ENCODE peak calls at places on chromosomes 11 and 22, in four cellular contexts. E is spleen, N is heart left ventricle, T is GM23338. C is an unnamed sample.

GRCh38 chr11:118087933-118088332 is 1.2 kb upstream of the SMIM35 start:
- DNase-seq in E (no peak), N (no peak), T (no peak), C (no peak)

GRCh38 chr11:87338046-87338639 is 300.4 kb downstream of the TMEM135 start:
- DNase-seq in T (no peak), N (no peak), E (no peak), C (no peak)

GRCh38 chr11:117837070-117837776 is 12.7 kb upstream of the FXYD2 start:
- DNase-seq in T (no peak), E (peak), N (no peak), C (no peak)

GRCh38 chr11:11502303-11502828 is 119.4 kb downstream of the GALNT18 start:
- DNase-seq in E (no peak), N (no peak), T (no peak), C (no peak)

GRCh38 chr11:124798991-124799383 is 1.2 kb downstream of the MSANTD2 start:
- DNase-seq in N (no peak), E (no peak), T (peak), C (peak)

GRCh38 chr11:32586576-32587190 is 3.1 kb downstream of the EIF3M start:
- DNase-seq in N (no peak), T (peak), E (no peak), C (no peak)

GRCh38 chr22:35344956-35345690 is 35.8 kb upstream of the HMOX1 start:
- DNase-seq in E (no peak), T (no peak), N (no peak), C (no peak)

GRCh38 chr11:11979487-11980117 is 28.8 kb downstream of the DKK3 start:
- DNase-seq in T (no peak), N (peak), E (no peak), C (no peak)

GRCh38 chr11:32087602-32088001 is 3.3 kb upstream of the RCN1 start:
- DNase-seq in N (no peak), E (no peak), T (no peak), C (no peak)

GRCh38 chr11:78406568-78407196 is 10.9 kb downstream of the GAB2 start:
- DNase-seq in E (no peak), N (no peak), T (no peak), C (no peak)

GRCh38 chr22:49555526-49555925 is 272.1 kb downstream of the BRD1 start:
- DNase-seq in E (peak), T (no peak), N (no peak), C (no peak)

GRCh38 chr11:57459112-57460016 is 964 bp upstream of the RTN4RL2 start:
- DNase-seq in N (no peak), T (peak), E (peak), C (no peak)

GRCh38 chr22:19524170-19525115 is at the start of gene CLDN5:
- DNase-seq in E (peak), T (peak), N (peak), C (no peak)
- H3K4me3 ChIP-seq in E (peak), T (peak), N (peak), C (peak)

DNA sequence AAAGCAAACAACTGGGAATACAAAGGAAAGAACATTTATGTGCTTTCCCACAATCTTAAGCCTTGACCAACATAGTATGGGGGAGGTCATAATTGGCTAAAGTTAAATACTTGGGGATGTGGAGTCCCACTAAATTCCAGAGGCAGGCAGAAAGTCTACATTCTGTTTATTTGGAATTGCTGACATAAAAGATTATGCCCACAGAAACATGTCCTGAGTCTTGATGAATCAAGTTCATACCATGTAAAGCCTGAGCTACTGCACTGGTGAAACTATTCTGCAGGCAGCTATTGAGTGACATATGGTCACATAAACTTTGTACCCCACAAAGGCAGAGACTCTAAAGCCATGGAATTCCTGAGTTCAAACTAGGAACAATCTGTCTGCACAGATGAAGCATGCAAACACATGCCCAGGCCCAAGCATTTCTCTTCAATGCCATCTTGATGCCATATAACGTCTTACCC is 69.9 kb upstream of the CHRM4 start:
- DNase-seq in E (no peak), T (no peak), N (no peak), C (no peak)
- H3K27ac ChIP-seq in E (no peak), T (no peak), N (no peak), C (no peak)

DNA sequence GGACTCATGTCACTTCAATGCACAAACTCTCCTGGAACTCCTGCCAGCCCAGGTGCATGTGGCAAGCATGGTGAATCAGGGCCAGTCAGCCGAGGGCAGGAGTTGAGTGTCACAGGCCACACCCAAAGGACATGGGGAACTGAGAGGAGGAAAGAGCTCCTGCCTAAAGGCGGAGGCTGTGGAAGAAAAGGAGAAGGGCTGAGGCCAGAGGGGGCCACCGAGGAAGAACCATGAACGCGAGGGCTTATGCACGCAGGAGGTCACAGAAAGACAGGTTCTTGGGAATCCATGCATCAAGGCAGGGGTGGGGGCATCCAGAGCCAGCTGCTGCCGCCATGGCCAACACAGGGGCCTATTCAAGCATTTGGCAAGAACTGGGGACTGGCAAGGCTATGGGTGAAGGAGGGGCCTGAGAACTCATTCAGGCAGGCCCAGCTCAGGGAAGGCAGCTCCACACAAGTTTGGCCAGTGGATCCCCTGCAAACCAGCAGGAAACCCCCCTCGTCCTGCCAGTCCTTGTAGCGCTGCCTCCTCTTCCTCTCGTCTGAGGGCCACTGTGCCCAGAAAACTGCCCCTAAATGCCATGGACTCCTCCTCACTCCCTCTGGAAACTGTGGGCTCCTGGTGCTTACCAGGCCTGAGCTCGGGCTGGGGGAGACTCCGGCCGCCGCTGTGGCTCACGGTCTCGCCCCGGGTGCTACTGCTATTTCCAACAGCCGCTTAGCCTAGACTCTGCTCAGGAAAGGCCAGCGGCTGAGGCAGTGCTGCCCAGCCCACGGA is 15.4 kb downstream of the PPM1F start:
- DNase-seq in E (peak), T (no peak), N (peak), C (no peak)
- H3K4me3 ChIP-seq in E (peak), T (peak), N (no peak), C (no peak)

GRCh38 chr11:76892305-76892704 is 31.6 kb downstream of the ACER3 start:
- DNase-seq in N (no peak), E (no peak), T (no peak), C (no peak)
- H3K27ac ChIP-seq in N (no peak), E (no peak), T (no peak), C (no peak)

GRCh38 chr11:93020248-93021088 is 51.0 kb downstream of the MTNR1B start:
- DNase-seq in E (no peak), T (no peak), N (no peak), C (no peak)
- H3K4me3 ChIP-seq in E (no peak), T (no peak), N (no peak), C (no peak)